ENCODE peak calls at places on chromosomes 12 and 14, in five cellular contexts. R, D, L, X and V are unnamed samples.

GRCh38 chr12:126385785-126386184 is 1320.5 kb downstream of the AACS start:
- DNase-seq in X (no peak), R (no peak), L (no peak), D (no peak), V (no peak)

GRCh38 chr12:71439362-71439612 is 311 bp upstream of the LGR5 start:
- DNase-seq in X (no peak), D (no peak), L (no peak), R (no peak), V (no peak)

GRCh38 chr12:64669270-64669842 is 59.1 kb downstream of the RASSF3 start:
- DNase-seq in X (no peak), D (peak), R (peak), L (no peak), V (no peak)

GRCh38 chr14:85471744-85472143 is 58.2 kb upstream of the FLRT2 start:
- DNase-seq in X (no peak), L (no peak), R (no peak), D (peak), V (peak)

GRCh38 chr14:50082784-50083466 is 33.4 kb downstream of the VCPKMT start:
- DNase-seq in L (no peak), X (no peak), R (peak), D (no peak), V (no peak)

GRCh38 chr12:80353254-80353653 is 90.8 kb upstream of the PTPRQ start:
- DNase-seq in X (no peak), L (no peak), D (no peak), R (no peak), V (no peak)

GRCh38 chr12:127172857-127173256 is 1094.1 kb upstream of the TMEM132C start:
- DNase-seq in L (peak), R (no peak), X (no peak), D (no peak), V (no peak)

GRCh38 chr14:75153295-75153694 is 23.1 kb downstream of the TMED10 start:
- DNase-seq in R (no peak), D (no peak), L (no peak), X (no peak), V (no peak)

GRCh38 chr14:85444685-85445084 is 85.3 kb upstream of the FLRT2 start:
- DNase-seq in R (no peak), X (no peak), L (no peak), D (no peak), V (peak)

GRCh38 chr14:64109821-64110554 is 184.2 kb downstream of the ESR2 start:
- DNase-seq in X (no peak), R (no peak), L (no peak), D (no peak), V (no peak)

GRCh38 chr14:100851586-100851916 is 25.6 kb downstream of the MEG3 start:
- DNase-seq in X (no peak), R (no peak), D (no peak), L (no peak), V (no peak)

GRCh38 chr14:33647385-33647786 is 303.5 kb downstream of the EGLN3 start:
- DNase-seq in L (no peak), R (no peak), X (no peak), D (no peak), V (no peak)

GRCh38 chr12:109833307-109834189 is at the start of gene TRPV4:
- DNase-seq in D (no peak), R (no peak), L (no peak), X (peak), V (peak)

GRCh38 chr12:104416160-104416559 is 40.6 kb upstream of the CHST11 start:
- DNase-seq in D (no peak), X (no peak), R (no peak), L (no peak), V (no peak)

GRCh38 chr12:107670999-107671643 is 14.5 kb upstream of the PWP1 start:
- DNase-seq in L (peak), D (no peak), R (peak), X (no peak), V (no peak)

GRCh38 chr12:123748661-123749060 is 13.4 kb upstream of the DNAH10 start:
- DNase-seq in R (no peak), X (no peak), L (no peak), D (no peak), V (no peak)

GRCh38 chr14:76304536-76305473 is 71.1 kb upstream of the ESRRB start:
- DNase-seq in L (no peak), R (no peak), D (no peak), X (no peak), V (no peak)

GRCh38 chr12:101566318-101566717 is 28.5 kb upstream of the MYBPC1 start:
- DNase-seq in X (peak), R (no peak), L (no peak), D (no peak), V (no peak)
- H3K4me3 ChIP-seq in X (no peak), R (no peak), L (no peak), D (no peak), V (no peak)

GRCh38 chr12:1591029-1591428 is 3.4 kb downstream of the FBXL14 start:
- DNase-seq in X (no peak), R (peak), L (no peak), D (no peak), V (no peak)

GRCh38 chr12:1591543-1591942 is 2.8 kb downstream of the FBXL14 start:
- DNase-seq in R (no peak), X (no peak), D (no peak), L (no peak), V (peak)

GRCh38 chr12:1588574-1588944 is 5.8 kb downstream of the FBXL14 start:
- DNase-seq in D (no peak), L (no peak), R (no peak), X (no peak), V (no peak)

GRCh38 chr12:1587927-1588573 is 6.3 kb downstream of the FBXL14 start:
- DNase-seq in L (no peak), R (no peak), X (no peak), D (no peak), V (no peak)

DNA sequence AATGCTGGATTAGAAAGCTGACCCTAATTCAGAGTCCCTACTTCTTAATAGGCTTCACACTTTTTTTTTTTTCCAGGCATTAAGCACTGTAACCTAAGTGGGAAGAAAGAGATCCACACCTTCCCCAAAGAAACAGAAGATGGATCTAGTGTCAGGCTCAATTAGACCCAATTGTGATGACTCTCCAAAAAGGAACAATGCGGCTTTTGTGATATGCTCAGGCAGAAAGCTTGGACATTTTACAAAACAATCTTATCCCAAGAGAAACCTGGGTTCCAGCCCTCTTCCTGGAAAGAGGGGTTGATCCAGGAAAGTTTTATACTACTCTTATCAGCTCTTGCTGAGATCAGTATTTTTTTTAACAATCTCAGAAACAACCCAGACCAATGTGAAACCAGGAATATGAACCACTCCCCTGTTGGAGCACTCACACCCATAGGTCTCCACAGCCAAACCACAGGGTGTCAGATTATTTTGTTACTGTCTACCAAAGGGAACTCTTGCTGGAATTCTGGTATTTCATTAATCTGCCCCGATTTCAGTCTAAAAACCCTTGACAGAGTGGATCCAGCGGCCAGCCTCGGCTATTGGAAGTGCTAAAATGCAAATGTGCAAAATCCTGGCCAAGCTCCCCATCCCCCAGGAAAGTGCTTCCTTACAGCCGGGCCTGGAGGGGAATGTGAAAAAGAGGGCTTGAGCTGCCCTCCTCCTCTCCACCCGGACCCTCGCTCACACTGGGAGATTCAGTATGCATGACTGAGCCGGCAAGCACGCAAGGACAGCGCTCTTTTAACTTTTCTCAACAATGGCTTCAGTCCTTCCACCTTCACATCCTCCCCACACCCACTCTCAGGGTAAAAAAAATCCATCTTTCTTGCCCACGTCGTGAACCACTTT is 4.0 kb downstream of the FBXL14 start:
- DNase-seq in X (peak), L (no peak), D (no peak), R (no peak), V (peak)
- H3K27ac ChIP-seq in X (peak), L (no peak), D (no peak), R (no peak), V (no peak)

GRCh38 chr14:24259282-24260025 is 3.5 kb downstream of the TGM1 start:
- DNase-seq in R (no peak), L (no peak), X (no peak), D (peak), V (peak)
- H3K4me3 ChIP-seq in R (no peak), L (no peak), X (no peak), D (no peak), V (no peak)

GRCh38 chr14:99212646-99213045 is 59.4 kb downstream of the BCL11B start:
- DNase-seq in R (no peak), L (no peak), D (no peak), X (no peak), V (no peak)
- H3K27ac ChIP-seq in R (no peak), L (no peak), D (no peak), X (no peak), V (no peak)

DNA sequence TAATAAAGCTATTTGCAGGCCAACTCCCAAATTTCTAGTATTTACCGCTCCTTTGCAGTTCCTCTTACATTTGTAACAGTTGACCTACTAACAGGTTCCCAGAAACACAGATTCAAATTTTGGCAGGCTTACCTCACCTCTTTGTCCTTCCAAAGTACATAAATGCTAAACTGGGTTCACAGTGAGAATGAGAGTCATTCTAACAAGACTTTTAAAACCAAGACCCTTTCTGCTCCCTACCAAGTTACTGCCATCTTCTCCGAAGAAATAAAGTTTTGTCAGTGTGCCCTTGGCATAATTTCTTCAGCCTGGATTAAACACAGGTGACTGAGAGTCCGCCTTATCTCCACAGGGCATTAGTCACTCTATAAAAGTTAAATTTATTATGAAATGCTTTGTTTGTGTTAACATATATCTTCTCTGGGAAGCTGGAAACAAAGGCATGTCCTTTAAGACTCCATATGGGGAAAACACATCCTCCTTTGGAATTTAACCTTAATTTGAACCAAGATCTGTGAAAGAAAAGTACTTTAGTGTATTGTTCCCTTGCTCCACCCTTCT is 28.2 kb downstream of the FOXA1 start:
- DNase-seq in R (no peak), D (no peak), X (no peak), L (no peak), V (no peak)
- H3K4me3 ChIP-seq in R (no peak), D (no peak), X (no peak), L (no peak), V (no peak)

GRCh38 chr14:88632512-88632911 is 69.7 kb downstream of the ZC3H14 start:
- DNase-seq in D (no peak), R (no peak), L (no peak), X (no peak), V (no peak)

GRCh38 chr14:88628452-88628851 is 65.6 kb downstream of the ZC3H14 start:
- DNase-seq in X (no peak), R (no peak), D (no peak), L (no peak), V (no peak)

GRCh38 chr14:88631091-88631490 is 68.3 kb downstream of the ZC3H14 start:
- DNase-seq in X (no peak), L (no peak), D (no peak), R (no peak), V (no peak)

GRCh38 chr14:88628033-88628432 is 65.2 kb downstream of the ZC3H14 start:
- DNase-seq in X (no peak), L (no peak), D (no peak), R (no peak), V (no peak)

GRCh38 chr14:88630565-88630964 is 67.7 kb downstream of the ZC3H14 start:
- DNase-seq in R (no peak), L (no peak), X (no peak), D (no peak), V (no peak)
- H3K27ac ChIP-seq in R (no peak), L (no peak), X (no peak), D (no peak), V (no peak)